ENCODE peak calls at places on chromosomes 12 and 14, in ten cellular contexts. One of them, this sample, is unnamed.

GRCh38 chr14:57189070-57189469 is 79.6 kb downstream of the EXOC5 start:
- DNase-seq in stimulated activated CD8-positive, alpha-beta memory T cell treated with anti-CD3 and anti-CD28 coated beads, Interleukin-12 subunit alpha, Interleukin-12 subunit beta, amount 100 ng/mL, for 1 hour: no peak
- DNase-seq in NCI-H1694: peak
- DNase-seq in T-helper 2 cell: no peak
- DNase-seq in effector memory CD8-positive, alpha-beta T cell: no peak
- DNase-seq in foreskin fibroblast: peak
- DNase-seq in endothelial cell: no peak
- DNase-seq in stimulated activated CD4-positive, alpha-beta T cell treated with anti-CD3 and anti-CD28 coated beads, Interleukin-2, amount 100 ng/mL, for 48 hours: no peak
- DNase-seq in activated naive CD4-positive, alpha-beta T cell: no peak
- DNase-seq in HEK293T: peak
- DNase-seq in this sample: no peak

GRCh38 chr12:58934528-58934927 is 14.2 kb upstream of the LRIG3 start:
- DNase-seq in stimulated activated CD8-positive, alpha-beta memory T cell treated with anti-CD3 and anti-CD28 coated beads, Interleukin-12 subunit alpha, Interleukin-12 subunit beta, amount 100 ng/mL, for 1 hour: no peak
- DNase-seq in NCI-H1694: no peak
- DNase-seq in T-helper 2 cell: no peak
- DNase-seq in effector memory CD8-positive, alpha-beta T cell: no peak
- DNase-seq in foreskin fibroblast: no peak
- DNase-seq in endothelial cell: no peak
- DNase-seq in stimulated activated CD4-positive, alpha-beta T cell treated with anti-CD3 and anti-CD28 coated beads, Interleukin-2, amount 100 ng/mL, for 48 hours: no peak
- DNase-seq in activated naive CD4-positive, alpha-beta T cell: no peak
- DNase-seq in HEK293T: no peak
- DNase-seq in this sample: no peak

GRCh38 chr12:130041983-130042812 is 120.1 kb upstream of the FZD10 start:
- DNase-seq in stimulated activated CD8-positive, alpha-beta memory T cell treated with anti-CD3 and anti-CD28 coated beads, Interleukin-12 subunit alpha, Interleukin-12 subunit beta, amount 100 ng/mL, for 1 hour: no peak
- DNase-seq in NCI-H1694: peak
- DNase-seq in T-helper 2 cell: no peak
- DNase-seq in effector memory CD8-positive, alpha-beta T cell: no peak
- DNase-seq in foreskin fibroblast: no peak
- DNase-seq in endothelial cell: no peak
- DNase-seq in stimulated activated CD4-positive, alpha-beta T cell treated with anti-CD3 and anti-CD28 coated beads, Interleukin-2, amount 100 ng/mL, for 48 hours: peak
- DNase-seq in activated naive CD4-positive, alpha-beta T cell: peak
- DNase-seq in HEK293T: peak
- DNase-seq in this sample: no peak

GRCh38 chr14:79630561-79630960 is 580.7 kb downstream of the DIO2 start:
- DNase-seq in stimulated activated CD8-positive, alpha-beta memory T cell treated with anti-CD3 and anti-CD28 coated beads, Interleukin-12 subunit alpha, Interleukin-12 subunit beta, amount 100 ng/mL, for 1 hour: no peak
- DNase-seq in NCI-H1694: no peak
- DNase-seq in T-helper 2 cell: no peak
- DNase-seq in effector memory CD8-positive, alpha-beta T cell: no peak
- DNase-seq in foreskin fibroblast: no peak
- DNase-seq in endothelial cell: no peak
- DNase-seq in stimulated activated CD4-positive, alpha-beta T cell treated with anti-CD3 and anti-CD28 coated beads, Interleukin-2, amount 100 ng/mL, for 48 hours: no peak
- DNase-seq in activated naive CD4-positive, alpha-beta T cell: no peak
- DNase-seq in HEK293T: no peak
- DNase-seq in this sample: no peak

GRCh38 chr14:100622234-100622633 is 35.0 kb upstream of the BEGAIN start:
- DNase-seq in stimulated activated CD8-positive, alpha-beta memory T cell treated with anti-CD3 and anti-CD28 coated beads, Interleukin-12 subunit alpha, Interleukin-12 subunit beta, amount 100 ng/mL, for 1 hour: no peak
- DNase-seq in NCI-H1694: no peak
- DNase-seq in T-helper 2 cell: no peak
- DNase-seq in effector memory CD8-positive, alpha-beta T cell: no peak
- DNase-seq in foreskin fibroblast: no peak
- DNase-seq in endothelial cell: no peak
- DNase-seq in stimulated activated CD4-positive, alpha-beta T cell treated with anti-CD3 and anti-CD28 coated beads, Interleukin-2, amount 100 ng/mL, for 48 hours: no peak
- DNase-seq in activated naive CD4-positive, alpha-beta T cell: no peak
- DNase-seq in HEK293T: no peak
- DNase-seq in this sample: no peak

GRCh38 chr12:46210835-46211439 is 57.9 kb downstream of the SLC38A1 start:
- DNase-seq in stimulated activated CD8-positive, alpha-beta memory T cell treated with anti-CD3 and anti-CD28 coated beads, Interleukin-12 subunit alpha, Interleukin-12 subunit beta, amount 100 ng/mL, for 1 hour: no peak
- DNase-seq in NCI-H1694: no peak
- DNase-seq in T-helper 2 cell: no peak
- DNase-seq in effector memory CD8-positive, alpha-beta T cell: no peak
- DNase-seq in foreskin fibroblast: no peak
- DNase-seq in endothelial cell: no peak
- DNase-seq in stimulated activated CD4-positive, alpha-beta T cell treated with anti-CD3 and anti-CD28 coated beads, Interleukin-2, amount 100 ng/mL, for 48 hours: no peak
- DNase-seq in activated naive CD4-positive, alpha-beta T cell: no peak
- DNase-seq in HEK293T: no peak
- DNase-seq in this sample: no peak

GRCh38 chr14:81366259-81366658 is 33.9 kb downstream of the STON2 start:
- DNase-seq in stimulated activated CD8-positive, alpha-beta memory T cell treated with anti-CD3 and anti-CD28 coated beads, Interleukin-12 subunit alpha, Interleukin-12 subunit beta, amount 100 ng/mL, for 1 hour: no peak
- DNase-seq in NCI-H1694: peak
- DNase-seq in T-helper 2 cell: no peak
- DNase-seq in effector memory CD8-positive, alpha-beta T cell: no peak
- DNase-seq in foreskin fibroblast: peak
- DNase-seq in endothelial cell: no peak
- DNase-seq in stimulated activated CD4-positive, alpha-beta T cell treated with anti-CD3 and anti-CD28 coated beads, Interleukin-2, amount 100 ng/mL, for 48 hours: no peak
- DNase-seq in activated naive CD4-positive, alpha-beta T cell: no peak
- DNase-seq in HEK293T: no peak
- DNase-seq in this sample: no peak

GRCh38 chr12:40281791-40282364 is 57.1 kb downstream of the LRRK2 start:
- DNase-seq in stimulated activated CD8-positive, alpha-beta memory T cell treated with anti-CD3 and anti-CD28 coated beads, Interleukin-12 subunit alpha, Interleukin-12 subunit beta, amount 100 ng/mL, for 1 hour: no peak
- DNase-seq in NCI-H1694: no peak
- DNase-seq in T-helper 2 cell: no peak
- DNase-seq in effector memory CD8-positive, alpha-beta T cell: no peak
- DNase-seq in foreskin fibroblast: no peak
- DNase-seq in endothelial cell: no peak
- DNase-seq in stimulated activated CD4-positive, alpha-beta T cell treated with anti-CD3 and anti-CD28 coated beads, Interleukin-2, amount 100 ng/mL, for 48 hours: no peak
- DNase-seq in activated naive CD4-positive, alpha-beta T cell: no peak
- DNase-seq in HEK293T: no peak
- DNase-seq in this sample: no peak

GRCh38 chr12:41619705-41620104 is 431.6 kb downstream of the PDZRN4 start:
- DNase-seq in stimulated activated CD8-positive, alpha-beta memory T cell treated with anti-CD3 and anti-CD28 coated beads, Interleukin-12 subunit alpha, Interleukin-12 subunit beta, amount 100 ng/mL, for 1 hour: no peak
- DNase-seq in NCI-H1694: no peak
- DNase-seq in T-helper 2 cell: no peak
- DNase-seq in effector memory CD8-positive, alpha-beta T cell: no peak
- DNase-seq in foreskin fibroblast: no peak
- DNase-seq in endothelial cell: no peak
- DNase-seq in stimulated activated CD4-positive, alpha-beta T cell treated with anti-CD3 and anti-CD28 coated beads, Interleukin-2, amount 100 ng/mL, for 48 hours: no peak
- DNase-seq in activated naive CD4-positive, alpha-beta T cell: no peak
- DNase-seq in HEK293T: no peak
- DNase-seq in this sample: no peak

GRCh38 chr12:109271418-109271817 is 37.7 kb downstream of the FOXN4 start:
- DNase-seq in stimulated activated CD8-positive, alpha-beta memory T cell treated with anti-CD3 and anti-CD28 coated beads, Interleukin-12 subunit alpha, Interleukin-12 subunit beta, amount 100 ng/mL, for 1 hour: no peak
- DNase-seq in NCI-H1694: no peak
- DNase-seq in T-helper 2 cell: no peak
- DNase-seq in effector memory CD8-positive, alpha-beta T cell: no peak
- DNase-seq in foreskin fibroblast: no peak
- DNase-seq in endothelial cell: no peak
- DNase-seq in stimulated activated CD4-positive, alpha-beta T cell treated with anti-CD3 and anti-CD28 coated beads, Interleukin-2, amount 100 ng/mL, for 48 hours: no peak
- DNase-seq in activated naive CD4-positive, alpha-beta T cell: no peak
- DNase-seq in HEK293T: no peak
- DNase-seq in this sample: no peak

GRCh38 chr14:64363265-64363840 is 24.8 kb upstream of the MTHFD1 start:
- DNase-seq in stimulated activated CD8-positive, alpha-beta memory T cell treated with anti-CD3 and anti-CD28 coated beads, Interleukin-12 subunit alpha, Interleukin-12 subunit beta, amount 100 ng/mL, for 1 hour: no peak
- DNase-seq in NCI-H1694: no peak
- DNase-seq in T-helper 2 cell: no peak
- DNase-seq in effector memory CD8-positive, alpha-beta T cell: no peak
- DNase-seq in foreskin fibroblast: peak
- DNase-seq in endothelial cell: no peak
- DNase-seq in stimulated activated CD4-positive, alpha-beta T cell treated with anti-CD3 and anti-CD28 coated beads, Interleukin-2, amount 100 ng/mL, for 48 hours: no peak
- DNase-seq in activated naive CD4-positive, alpha-beta T cell: no peak
- DNase-seq in HEK293T: no peak
- DNase-seq in this sample: no peak

GRCh38 chr12:105280966-105281693 is 45.2 kb upstream of the APPL2 start:
- DNase-seq in stimulated activated CD8-positive, alpha-beta memory T cell treated with anti-CD3 and anti-CD28 coated beads, Interleukin-12 subunit alpha, Interleukin-12 subunit beta, amount 100 ng/mL, for 1 hour: no peak
- DNase-seq in NCI-H1694: no peak
- DNase-seq in T-helper 2 cell: no peak
- DNase-seq in effector memory CD8-positive, alpha-beta T cell: no peak
- DNase-seq in foreskin fibroblast: peak
- DNase-seq in endothelial cell: no peak
- DNase-seq in stimulated activated CD4-positive, alpha-beta T cell treated with anti-CD3 and anti-CD28 coated beads, Interleukin-2, amount 100 ng/mL, for 48 hours: no peak
- DNase-seq in activated naive CD4-positive, alpha-beta T cell: no peak
- DNase-seq in HEK293T: no peak
- DNase-seq in this sample: no peak

GRCh38 chr12:105427883-105428282 is 97.4 kb downstream of the C12orf75 start:
- DNase-seq in stimulated activated CD8-positive, alpha-beta memory T cell treated with anti-CD3 and anti-CD28 coated beads, Interleukin-12 subunit alpha, Interleukin-12 subunit beta, amount 100 ng/mL, for 1 hour: no peak
- DNase-seq in NCI-H1694: no peak
- DNase-seq in T-helper 2 cell: no peak
- DNase-seq in effector memory CD8-positive, alpha-beta T cell: no peak
- DNase-seq in foreskin fibroblast: peak
- DNase-seq in endothelial cell: no peak
- DNase-seq in stimulated activated CD4-positive, alpha-beta T cell treated with anti-CD3 and anti-CD28 coated beads, Interleukin-2, amount 100 ng/mL, for 48 hours: no peak
- DNase-seq in activated naive CD4-positive, alpha-beta T cell: no peak
- DNase-seq in HEK293T: no peak
- DNase-seq in this sample: no peak

GRCh38 chr14:60648169-60648933 is 926 bp downstream of the SIX1 start:
- DNase-seq in stimulated activated CD8-positive, alpha-beta memory T cell treated with anti-CD3 and anti-CD28 coated beads, Interleukin-12 subunit alpha, Interleukin-12 subunit beta, amount 100 ng/mL, for 1 hour: no peak
- DNase-seq in NCI-H1694: no peak
- DNase-seq in T-helper 2 cell: no peak
- DNase-seq in effector memory CD8-positive, alpha-beta T cell: no peak
- DNase-seq in foreskin fibroblast: peak
- DNase-seq in endothelial cell: peak
- DNase-seq in stimulated activated CD4-positive, alpha-beta T cell treated with anti-CD3 and anti-CD28 coated beads, Interleukin-2, amount 100 ng/mL, for 48 hours: no peak
- DNase-seq in activated naive CD4-positive, alpha-beta T cell: no peak
- DNase-seq in HEK293T: no peak
- DNase-seq in this sample: no peak

GRCh38 chr14:22594156-22594716 is 3.9 kb upstream of the ABHD4 start:
- DNase-seq in stimulated activated CD8-positive, alpha-beta memory T cell treated with anti-CD3 and anti-CD28 coated beads, Interleukin-12 subunit alpha, Interleukin-12 subunit beta, amount 100 ng/mL, for 1 hour: no peak
- DNase-seq in NCI-H1694: no peak
- DNase-seq in T-helper 2 cell: no peak
- DNase-seq in effector memory CD8-positive, alpha-beta T cell: no peak
- DNase-seq in foreskin fibroblast: no peak
- DNase-seq in endothelial cell: no peak
- DNase-seq in stimulated activated CD4-positive, alpha-beta T cell treated with anti-CD3 and anti-CD28 coated beads, Interleukin-2, amount 100 ng/mL, for 48 hours: no peak
- DNase-seq in activated naive CD4-positive, alpha-beta T cell: no peak
- DNase-seq in HEK293T: no peak
- DNase-seq in this sample: no peak

GRCh38 chr12:2794261-2794735 is 472 bp upstream of the FKBP4 start:
- DNase-seq in stimulated activated CD8-positive, alpha-beta memory T cell treated with anti-CD3 and anti-CD28 coated beads, Interleukin-12 subunit alpha, Interleukin-12 subunit beta, amount 100 ng/mL, for 1 hour: no peak
- DNase-seq in NCI-H1694: no peak
- DNase-seq in T-helper 2 cell: peak
- DNase-seq in effector memory CD8-positive, alpha-beta T cell: no peak
- DNase-seq in foreskin fibroblast: no peak
- DNase-seq in endothelial cell: no peak
- DNase-seq in stimulated activated CD4-positive, alpha-beta T cell treated with anti-CD3 and anti-CD28 coated beads, Interleukin-2, amount 100 ng/mL, for 48 hours: peak
- DNase-seq in activated naive CD4-positive, alpha-beta T cell: peak
- DNase-seq in HEK293T: no peak
- DNase-seq in this sample: peak

GRCh38 chr12:57761391-57761998 is 5.4 kb downstream of the CYP27B1 start:
- DNase-seq in stimulated activated CD8-positive, alpha-beta memory T cell treated with anti-CD3 and anti-CD28 coated beads, Interleukin-12 subunit alpha, Interleukin-12 subunit beta, amount 100 ng/mL, for 1 hour: no peak
- DNase-seq in NCI-H1694: no peak
- DNase-seq in T-helper 2 cell: no peak
- DNase-seq in effector memory CD8-positive, alpha-beta T cell: no peak
- DNase-seq in foreskin fibroblast: no peak
- DNase-seq in endothelial cell: no peak
- DNase-seq in stimulated activated CD4-positive, alpha-beta T cell treated with anti-CD3 and anti-CD28 coated beads, Interleukin-2, amount 100 ng/mL, for 48 hours: no peak
- DNase-seq in activated naive CD4-positive, alpha-beta T cell: no peak
- DNase-seq in HEK293T: no peak
- DNase-seq in this sample: no peak

GRCh38 chr12:93134175-93134574 is 205.1 kb upstream of the EEA1 start:
- DNase-seq in stimulated activated CD8-positive, alpha-beta memory T cell treated with anti-CD3 and anti-CD28 coated beads, Interleukin-12 subunit alpha, Interleukin-12 subunit beta, amount 100 ng/mL, for 1 hour: no peak
- DNase-seq in NCI-H1694: no peak
- DNase-seq in T-helper 2 cell: no peak
- DNase-seq in effector memory CD8-positive, alpha-beta T cell: no peak
- DNase-seq in foreskin fibroblast: no peak
- DNase-seq in endothelial cell: no peak
- DNase-seq in stimulated activated CD4-positive, alpha-beta T cell treated with anti-CD3 and anti-CD28 coated beads, Interleukin-2, amount 100 ng/mL, for 48 hours: no peak
- DNase-seq in activated naive CD4-positive, alpha-beta T cell: no peak
- DNase-seq in HEK293T: no peak
- DNase-seq in this sample: no peak

GRCh38 chr12:119931402-119931801 is 54.3 kb upstream of the CIT start:
- DNase-seq in stimulated activated CD8-positive, alpha-beta memory T cell treated with anti-CD3 and anti-CD28 coated beads, Interleukin-12 subunit alpha, Interleukin-12 subunit beta, amount 100 ng/mL, for 1 hour: no peak
- DNase-seq in NCI-H1694: no peak
- DNase-seq in T-helper 2 cell: no peak
- DNase-seq in effector memory CD8-positive, alpha-beta T cell: no peak
- DNase-seq in foreskin fibroblast: peak
- DNase-seq in endothelial cell: no peak
- DNase-seq in stimulated activated CD4-positive, alpha-beta T cell treated with anti-CD3 and anti-CD28 coated beads, Interleukin-2, amount 100 ng/mL, for 48 hours: no peak
- DNase-seq in activated naive CD4-positive, alpha-beta T cell: no peak
- DNase-seq in HEK293T: no peak
- DNase-seq in this sample: no peak

GRCh38 chr12:49304161-49304560 is 9.2 kb downstream of the PRPH start:
- DNase-seq in stimulated activated CD8-positive, alpha-beta memory T cell treated with anti-CD3 and anti-CD28 coated beads, Interleukin-12 subunit alpha, Interleukin-12 subunit beta, amount 100 ng/mL, for 1 hour: no peak
- DNase-seq in NCI-H1694: no peak
- DNase-seq in T-helper 2 cell: no peak
- DNase-seq in effector memory CD8-positive, alpha-beta T cell: no peak
- DNase-seq in foreskin fibroblast: peak
- DNase-seq in endothelial cell: no peak
- DNase-seq in stimulated activated CD4-positive, alpha-beta T cell treated with anti-CD3 and anti-CD28 coated beads, Interleukin-2, amount 100 ng/mL, for 48 hours: no peak
- DNase-seq in activated naive CD4-positive, alpha-beta T cell: no peak
- DNase-seq in HEK293T: no peak
- DNase-seq in this sample: no peak

GRCh38 chr14:53967606-53968005 is 11.0 kb upstream of the BMP4 start:
- DNase-seq in stimulated activated CD8-positive, alpha-beta memory T cell treated with anti-CD3 and anti-CD28 coated beads, Interleukin-12 subunit alpha, Interleukin-12 subunit beta, amount 100 ng/mL, for 1 hour: no peak
- DNase-seq in NCI-H1694: no peak
- DNase-seq in T-helper 2 cell: no peak
- DNase-seq in effector memory CD8-positive, alpha-beta T cell: no peak
- DNase-seq in foreskin fibroblast: peak
- DNase-seq in endothelial cell: no peak
- DNase-seq in stimulated activated CD4-positive, alpha-beta T cell treated with anti-CD3 and anti-CD28 coated beads, Interleukin-2, amount 100 ng/mL, for 48 hours: no peak
- DNase-seq in activated naive CD4-positive, alpha-beta T cell: no peak
- DNase-seq in HEK293T: no peak
- DNase-seq in this sample: no peak

GRCh38 chr14:35366048-35366428 is 38.5 kb downstream of the NFKBIA start:
- DNase-seq in stimulated activated CD8-positive, alpha-beta memory T cell treated with anti-CD3 and anti-CD28 coated beads, Interleukin-12 subunit alpha, Interleukin-12 subunit beta, amount 100 ng/mL, for 1 hour: no peak
- DNase-seq in NCI-H1694: no peak
- DNase-seq in T-helper 2 cell: no peak
- DNase-seq in effector memory CD8-positive, alpha-beta T cell: no peak
- DNase-seq in foreskin fibroblast: peak
- DNase-seq in endothelial cell: no peak
- DNase-seq in stimulated activated CD4-positive, alpha-beta T cell treated with anti-CD3 and anti-CD28 coated beads, Interleukin-2, amount 100 ng/mL, for 48 hours: peak
- DNase-seq in activated naive CD4-positive, alpha-beta T cell: no peak
- DNase-seq in HEK293T: no peak
- DNase-seq in this sample: peak

GRCh38 chr12:11941601-11942360 is 129.0 kb upstream of the BCL2L14 start:
- DNase-seq in stimulated activated CD8-positive, alpha-beta memory T cell treated with anti-CD3 and anti-CD28 coated beads, Interleukin-12 subunit alpha, Interleukin-12 subunit beta, amount 100 ng/mL, for 1 hour: no peak
- DNase-seq in NCI-H1694: peak
- DNase-seq in T-helper 2 cell: no peak
- DNase-seq in effector memory CD8-positive, alpha-beta T cell: no peak
- DNase-seq in foreskin fibroblast: peak
- DNase-seq in endothelial cell: no peak
- DNase-seq in stimulated activated CD4-positive, alpha-beta T cell treated with anti-CD3 and anti-CD28 coated beads, Interleukin-2, amount 100 ng/mL, for 48 hours: no peak
- DNase-seq in activated naive CD4-positive, alpha-beta T cell: no peak
- DNase-seq in HEK293T: no peak
- DNase-seq in this sample: no peak

GRCh38 chr12:90593596-90594290 is 361.2 kb downstream of the CCER1 start:
- DNase-seq in stimulated activated CD8-positive, alpha-beta memory T cell treated with anti-CD3 and anti-CD28 coated beads, Interleukin-12 subunit alpha, Interleukin-12 subunit beta, amount 100 ng/mL, for 1 hour: no peak
- DNase-seq in NCI-H1694: no peak
- DNase-seq in T-helper 2 cell: no peak
- DNase-seq in effector memory CD8-positive, alpha-beta T cell: no peak
- DNase-seq in foreskin fibroblast: peak
- DNase-seq in endothelial cell: no peak
- DNase-seq in stimulated activated CD4-positive, alpha-beta T cell treated with anti-CD3 and anti-CD28 coated beads, Interleukin-2, amount 100 ng/mL, for 48 hours: no peak
- DNase-seq in activated naive CD4-positive, alpha-beta T cell: no peak
- DNase-seq in HEK293T: no peak
- DNase-seq in this sample: no peak

GRCh38 chr12:18546399-18546798 is 191.4 kb downstream of the PLCZ1 start:
- DNase-seq in stimulated activated CD8-positive, alpha-beta memory T cell treated with anti-CD3 and anti-CD28 coated beads, Interleukin-12 subunit alpha, Interleukin-12 subunit beta, amount 100 ng/mL, for 1 hour: no peak
- DNase-seq in NCI-H1694: no peak
- DNase-seq in T-helper 2 cell: no peak
- DNase-seq in effector memory CD8-positive, alpha-beta T cell: no peak
- DNase-seq in foreskin fibroblast: peak
- DNase-seq in endothelial cell: no peak
- DNase-seq in stimulated activated CD4-positive, alpha-beta T cell treated with anti-CD3 and anti-CD28 coated beads, Interleukin-2, amount 100 ng/mL, for 48 hours: no peak
- DNase-seq in activated naive CD4-positive, alpha-beta T cell: no peak
- DNase-seq in HEK293T: no peak
- DNase-seq in this sample: no peak

GRCh38 chr14:102579696-102580551 is 12.5 kb upstream of the RCOR1 start:
- DNase-seq in stimulated activated CD8-positive, alpha-beta memory T cell treated with anti-CD3 and anti-CD28 coated beads, Interleukin-12 subunit alpha, Interleukin-12 subunit beta, amount 100 ng/mL, for 1 hour: no peak
- DNase-seq in NCI-H1694: peak
- DNase-seq in T-helper 2 cell: no peak
- DNase-seq in effector memory CD8-positive, alpha-beta T cell: no peak
- DNase-seq in foreskin fibroblast: peak
- DNase-seq in endothelial cell: no peak
- DNase-seq in stimulated activated CD4-positive, alpha-beta T cell treated with anti-CD3 and anti-CD28 coated beads, Interleukin-2, amount 100 ng/mL, for 48 hours: no peak
- DNase-seq in activated naive CD4-positive, alpha-beta T cell: no peak
- DNase-seq in HEK293T: no peak
- DNase-seq in this sample: no peak

GRCh38 chr14:95475540-95476240 is 40.8 kb downstream of the SYNE3 start:
- DNase-seq in stimulated activated CD8-positive, alpha-beta memory T cell treated with anti-CD3 and anti-CD28 coated beads, Interleukin-12 subunit alpha, Interleukin-12 subunit beta, amount 100 ng/mL, for 1 hour: no peak
- DNase-seq in NCI-H1694: no peak
- DNase-seq in T-helper 2 cell: no peak
- DNase-seq in effector memory CD8-positive, alpha-beta T cell: no peak
- DNase-seq in foreskin fibroblast: no peak
- DNase-seq in endothelial cell: no peak
- DNase-seq in stimulated activated CD4-positive, alpha-beta T cell treated with anti-CD3 and anti-CD28 coated beads, Interleukin-2, amount 100 ng/mL, for 48 hours: no peak
- DNase-seq in activated naive CD4-positive, alpha-beta T cell: no peak
- DNase-seq in HEK293T: no peak
- DNase-seq in this sample: no peak

GRCh38 chr14:32364941-32365340 is 35.8 kb downstream of the AKAP6 start:
- DNase-seq in stimulated activated CD8-positive, alpha-beta memory T cell treated with anti-CD3 and anti-CD28 coated beads, Interleukin-12 subunit alpha, Interleukin-12 subunit beta, amount 100 ng/mL, for 1 hour: no peak
- DNase-seq in NCI-H1694: no peak
- DNase-seq in T-helper 2 cell: no peak
- DNase-seq in effector memory CD8-positive, alpha-beta T cell: no peak
- DNase-seq in foreskin fibroblast: peak
- DNase-seq in endothelial cell: no peak
- DNase-seq in stimulated activated CD4-positive, alpha-beta T cell treated with anti-CD3 and anti-CD28 coated beads, Interleukin-2, amount 100 ng/mL, for 48 hours: no peak
- DNase-seq in activated naive CD4-positive, alpha-beta T cell: no peak
- DNase-seq in HEK293T: no peak
- DNase-seq in this sample: no peak

This sample was measured in activated T-helper 9 cell treated with anti-CD3 and anti-CD28 coated beads, Interleukin-2, amount 50 U/mL, for 16 hours.